ENCODE peak calls at places on chromosomes 1 and 21, in four cellular contexts. One of them, this sample, is unnamed.

GRCh38 chr1:8197493-8198282 is 120.2 kb upstream of the SLC45A1 start:
- DNase-seq in glutamatergic neuron: no peak
- DNase-seq in CD8-positive, alpha-beta T cell: no peak
- DNase-seq in mucosa of descending colon: no peak
- DNase-seq in this sample: no peak

GRCh38 chr21:42110691-42111469 is 39.8 kb downstream of the UMODL1 start:
- DNase-seq in glutamatergic neuron: no peak
- DNase-seq in CD8-positive, alpha-beta T cell: no peak
- DNase-seq in mucosa of descending colon: no peak
- DNase-seq in this sample: no peak

GRCh38 chr1:225914391-225914790 is 9.7 kb downstream of the PYCR2 start:
- DNase-seq in glutamatergic neuron: no peak
- DNase-seq in CD8-positive, alpha-beta T cell: no peak
- DNase-seq in mucosa of descending colon: no peak
- DNase-seq in this sample: no peak

GRCh38 chr1:241724741-241725356 is 72.8 kb downstream of the WDR64 start:
- DNase-seq in glutamatergic neuron: no peak
- DNase-seq in CD8-positive, alpha-beta T cell: no peak
- DNase-seq in mucosa of descending colon: no peak
- DNase-seq in this sample: no peak

GRCh38 chr1:57337623-57338022 is 86.2 kb downstream of the DAB1 start:
- DNase-seq in glutamatergic neuron: no peak
- DNase-seq in CD8-positive, alpha-beta T cell: no peak
- DNase-seq in mucosa of descending colon: no peak
- DNase-seq in this sample: no peak

GRCh38 chr1:81032973-81033425 is 767.7 kb upstream of the ADGRL2 start:
- DNase-seq in glutamatergic neuron: no peak
- DNase-seq in CD8-positive, alpha-beta T cell: no peak
- DNase-seq in mucosa of descending colon: peak
- DNase-seq in this sample: no peak

GRCh38 chr1:89887270-89887669 is 66.4 kb downstream of the LRRC8D start:
- DNase-seq in glutamatergic neuron: no peak
- DNase-seq in CD8-positive, alpha-beta T cell: no peak
- DNase-seq in mucosa of descending colon: no peak
- DNase-seq in this sample: no peak

GRCh38 chr1:218565333-218565732 is 220.2 kb downstream of the TGFB2 start:
- DNase-seq in glutamatergic neuron: no peak
- DNase-seq in CD8-positive, alpha-beta T cell: no peak
- DNase-seq in mucosa of descending colon: no peak
- DNase-seq in this sample: no peak

GRCh38 chr1:224736619-224737352 is 120.7 kb downstream of the CNIH3 start:
- DNase-seq in glutamatergic neuron: no peak
- DNase-seq in CD8-positive, alpha-beta T cell: no peak
- DNase-seq in mucosa of descending colon: peak
- DNase-seq in this sample: no peak

GRCh38 chr1:11339346-11340247 is 66.6 kb downstream of the UBIAD1 start:
- DNase-seq in glutamatergic neuron: peak
- DNase-seq in CD8-positive, alpha-beta T cell: no peak
- DNase-seq in mucosa of descending colon: peak
- DNase-seq in this sample: no peak

GRCh38 chr1:31783846-31784245 is 19.7 kb upstream of the ADGRB2 start:
- DNase-seq in glutamatergic neuron: peak
- DNase-seq in CD8-positive, alpha-beta T cell: no peak
- DNase-seq in mucosa of descending colon: no peak
- DNase-seq in this sample: no peak

GRCh38 chr21:42696026-42696380 is 42.6 kb downstream of the PDE9A start:
- DNase-seq in glutamatergic neuron: no peak
- DNase-seq in CD8-positive, alpha-beta T cell: no peak
- DNase-seq in mucosa of descending colon: no peak
- DNase-seq in this sample: no peak

GRCh38 chr1:64887689-64888217 is 78.6 kb downstream of the JAK1 start:
- DNase-seq in glutamatergic neuron: no peak
- DNase-seq in CD8-positive, alpha-beta T cell: no peak
- DNase-seq in mucosa of descending colon: no peak
- DNase-seq in this sample: no peak

GRCh38 chr1:12034381-12034801 is 15.1 kb downstream of the MIIP start:
- DNase-seq in glutamatergic neuron: no peak
- DNase-seq in CD8-positive, alpha-beta T cell: no peak
- DNase-seq in mucosa of descending colon: no peak
- DNase-seq in this sample: no peak

GRCh38 chr1:10211805-10212405 is 1.5 kb downstream of the KIF1B start:
- DNase-seq in glutamatergic neuron: no peak
- DNase-seq in CD8-positive, alpha-beta T cell: no peak
- DNase-seq in mucosa of descending colon: no peak
- DNase-seq in this sample: peak

GRCh38 chr1:70509996-70510876 is 99.2 kb downstream of the CTH start:
- DNase-seq in glutamatergic neuron: no peak
- DNase-seq in CD8-positive, alpha-beta T cell: no peak
- DNase-seq in mucosa of descending colon: peak
- DNase-seq in this sample: no peak

GRCh38 chr1:194755241-194755953 is 1569.0 kb upstream of the B3GALT2 start:
- DNase-seq in glutamatergic neuron: no peak
- DNase-seq in CD8-positive, alpha-beta T cell: no peak
- DNase-seq in mucosa of descending colon: no peak
- DNase-seq in this sample: no peak

GRCh38 chr1:235917267-235917811 is 50.6 kb upstream of the LYST start:
- DNase-seq in glutamatergic neuron: no peak
- DNase-seq in CD8-positive, alpha-beta T cell: peak
- DNase-seq in mucosa of descending colon: peak
- DNase-seq in this sample: no peak

GRCh38 chr1:229095325-229095724 is 175.6 kb upstream of the RAB4A start:
- DNase-seq in glutamatergic neuron: no peak
- DNase-seq in CD8-positive, alpha-beta T cell: no peak
- DNase-seq in mucosa of descending colon: no peak
- DNase-seq in this sample: no peak

GRCh38 chr1:226526801-226527595 is 21.6 kb upstream of the STUM start:
- DNase-seq in glutamatergic neuron: no peak
- DNase-seq in CD8-positive, alpha-beta T cell: no peak
- DNase-seq in mucosa of descending colon: no peak
- DNase-seq in this sample: peak

GRCh38 chr1:5973771-5974170 is 18.5 kb downstream of the NPHP4 start:
- DNase-seq in glutamatergic neuron: no peak
- DNase-seq in CD8-positive, alpha-beta T cell: no peak
- DNase-seq in mucosa of descending colon: no peak
- DNase-seq in this sample: no peak

GRCh38 chr21:44710756-44711326 is 531 bp downstream of the TSPEAR start:
- DNase-seq in glutamatergic neuron: no peak
- DNase-seq in CD8-positive, alpha-beta T cell: no peak
- DNase-seq in mucosa of descending colon: no peak
- DNase-seq in this sample: no peak

GRCh38 chr1:232227171-232227740 is 402.7 kb downstream of the SIPA1L2 start:
- DNase-seq in glutamatergic neuron: no peak
- DNase-seq in CD8-positive, alpha-beta T cell: no peak
- DNase-seq in mucosa of descending colon: no peak
- DNase-seq in this sample: no peak

GRCh38 chr1:13584876-13585598 is 1.4 kb downstream of the PDPN start:
- DNase-seq in glutamatergic neuron: no peak
- DNase-seq in CD8-positive, alpha-beta T cell: no peak
- DNase-seq in mucosa of descending colon: no peak
- DNase-seq in this sample: no peak

GRCh38 chr21:42112857-42113256 is 41.7 kb downstream of the UMODL1 start:
- DNase-seq in glutamatergic neuron: no peak
- DNase-seq in CD8-positive, alpha-beta T cell: no peak
- DNase-seq in mucosa of descending colon: no peak
- DNase-seq in this sample: no peak

GRCh38 chr1:59071289-59071688 is 225.6 kb upstream of the FGGY start:
- DNase-seq in glutamatergic neuron: no peak
- DNase-seq in CD8-positive, alpha-beta T cell: no peak
- DNase-seq in mucosa of descending colon: peak
- DNase-seq in this sample: no peak

GRCh38 chr1:6440198-6441126 is 15.9 kb downstream of the ESPN start:
- DNase-seq in glutamatergic neuron: peak
- DNase-seq in CD8-positive, alpha-beta T cell: peak
- DNase-seq in mucosa of descending colon: peak
- DNase-seq in this sample: no peak

GRCh38 chr21:45596704-45597318 is 46.7 kb upstream of the PCBP3 start:
- DNase-seq in glutamatergic neuron: peak
- DNase-seq in CD8-positive, alpha-beta T cell: peak
- DNase-seq in mucosa of descending colon: peak
- DNase-seq in this sample: peak

GRCh38 chr1:112933820-112934561 is 22.0 kb downstream of the SLC16A1 start:
- DNase-seq in glutamatergic neuron: no peak
- DNase-seq in CD8-positive, alpha-beta T cell: no peak
- DNase-seq in mucosa of descending colon: no peak
- DNase-seq in this sample: no peak

GRCh38 chr1:161725888-161726630 is 4.7 kb downstream of the FCRLB start:
- DNase-seq in glutamatergic neuron: peak
- DNase-seq in CD8-positive, alpha-beta T cell: peak
- DNase-seq in mucosa of descending colon: peak
- DNase-seq in this sample: peak

GRCh38 chr1:47450606-47451005 is 12.8 kb downstream of the FOXD2 start:
- DNase-seq in glutamatergic neuron: no peak
- DNase-seq in CD8-positive, alpha-beta T cell: no peak
- DNase-seq in mucosa of descending colon: no peak
- DNase-seq in this sample: no peak

DNA sequence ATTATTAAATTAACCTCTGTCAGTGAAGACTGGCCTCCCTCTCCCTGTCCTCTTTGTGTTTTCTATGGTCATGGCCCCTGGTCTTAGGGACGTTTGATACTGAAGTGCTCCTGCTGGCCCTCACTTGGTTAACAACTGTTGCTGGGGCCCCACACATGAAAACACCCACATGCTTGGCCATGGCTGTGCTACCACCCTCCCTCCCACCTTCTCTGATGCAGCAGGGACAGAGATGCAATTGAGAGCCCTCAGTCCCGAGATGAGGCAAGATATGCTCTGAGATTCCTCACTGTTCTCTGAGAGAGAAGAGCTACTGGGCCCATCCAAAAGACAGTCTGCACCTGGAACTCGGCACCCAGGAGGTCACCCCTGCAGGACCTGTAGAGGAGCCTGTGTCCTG is 33.3 kb downstream of the NCMAP start:
- DNase-seq in glutamatergic neuron: no peak
- DNase-seq in CD8-positive, alpha-beta T cell: no peak
- DNase-seq in mucosa of descending colon: no peak
- DNase-seq in this sample: no peak
- TF ChIP-seq CTCF in glutamatergic neuron: no peak
- TF ChIP-seq CTCF in CD8-positive, alpha-beta T cell: no peak
- TF ChIP-seq CTCF in mucosa of descending colon: no peak
- TF ChIP-seq CTCF in this sample: no peak

DNA sequence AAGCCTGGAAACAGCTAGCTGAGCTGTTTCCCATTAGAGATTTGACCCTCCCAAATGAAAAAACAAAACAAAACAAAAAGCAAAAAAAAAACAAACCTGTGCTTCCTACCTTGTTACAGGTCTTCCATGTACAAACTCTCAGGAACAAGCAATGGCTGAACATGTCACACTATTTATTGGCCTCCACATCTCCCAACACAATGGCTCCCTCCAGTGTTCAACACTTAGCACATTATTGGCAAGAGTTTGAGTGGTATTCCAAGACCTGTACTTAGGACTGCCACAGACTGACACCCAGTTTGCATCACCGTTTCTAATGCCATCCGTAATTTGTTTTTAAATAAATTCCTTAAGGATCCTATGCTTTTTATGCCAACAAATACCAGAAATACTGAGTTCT is 195.0 kb upstream of the OLFM3 start:
- DNase-seq in glutamatergic neuron: no peak
- DNase-seq in CD8-positive, alpha-beta T cell: no peak
- DNase-seq in mucosa of descending colon: peak
- DNase-seq in this sample: peak
- TF ChIP-seq CTCF in glutamatergic neuron: peak
- TF ChIP-seq CTCF in CD8-positive, alpha-beta T cell: no peak
- TF ChIP-seq CTCF in mucosa of descending colon: no peak
- TF ChIP-seq CTCF in this sample: peak

DNA sequence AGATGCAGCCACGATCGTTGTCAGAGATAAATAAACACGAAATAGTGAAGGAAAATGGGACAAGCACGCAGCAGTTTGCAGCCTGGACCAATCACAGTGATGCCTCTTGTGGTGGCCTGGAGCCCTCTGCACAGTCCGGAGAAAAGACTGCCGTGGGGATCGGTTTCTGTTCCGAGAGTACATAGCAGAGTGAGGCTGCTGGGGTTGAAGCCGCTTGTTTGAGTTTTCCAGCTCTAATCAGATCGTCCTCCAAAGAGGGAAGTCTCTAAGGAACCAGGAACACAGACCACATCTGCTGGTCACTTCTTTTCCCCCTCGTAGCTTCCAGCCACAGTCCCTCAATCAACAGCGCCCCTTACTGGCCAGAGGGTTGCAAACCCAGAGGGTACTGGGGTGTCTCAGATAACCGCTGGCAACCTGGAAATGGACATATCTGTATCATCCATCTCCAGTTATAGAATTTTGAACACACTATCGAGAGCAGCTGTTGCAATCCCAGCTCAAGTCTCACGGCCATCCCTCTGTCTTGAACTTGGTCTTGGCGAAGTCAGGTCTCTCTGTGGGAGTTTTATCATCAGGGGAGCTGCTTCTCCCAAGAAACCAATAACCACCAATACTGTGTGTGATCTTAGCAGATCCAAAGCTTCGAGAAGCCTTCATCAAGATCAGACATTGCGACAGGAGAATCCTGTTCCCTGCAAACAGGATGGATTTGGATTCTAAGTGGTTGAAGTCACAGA is 57.4 kb downstream of the OLIG1 start:
- DNase-seq in glutamatergic neuron: peak
- DNase-seq in CD8-positive, alpha-beta T cell: peak
- DNase-seq in mucosa of descending colon: peak
- DNase-seq in this sample: peak
- TF ChIP-seq CTCF in glutamatergic neuron: peak
- TF ChIP-seq CTCF in CD8-positive, alpha-beta T cell: peak
- TF ChIP-seq CTCF in mucosa of descending colon: peak
- TF ChIP-seq CTCF in this sample: peak

GRCh38 chr1:154353966-154354365 is 28.6 kb downstream of the ATP8B2 start:
- DNase-seq in glutamatergic neuron: no peak
- DNase-seq in CD8-positive, alpha-beta T cell: no peak
- DNase-seq in mucosa of descending colon: no peak
- DNase-seq in this sample: no peak

GRCh38 chr1:154352581-154353459 is 27.5 kb downstream of the ATP8B2 start:
- DNase-seq in glutamatergic neuron: peak
- DNase-seq in CD8-positive, alpha-beta T cell: no peak
- DNase-seq in mucosa of descending colon: peak
- DNase-seq in this sample: peak

GRCh38 chr1:154352245-154352580 is 26.9 kb downstream of the ATP8B2 start:
- DNase-seq in glutamatergic neuron: peak
- DNase-seq in CD8-positive, alpha-beta T cell: no peak
- DNase-seq in mucosa of descending colon: no peak
- DNase-seq in this sample: no peak

GRCh38 chr1:154351363-154352068 is 26.2 kb downstream of the ATP8B2 start:
- DNase-seq in glutamatergic neuron: no peak
- DNase-seq in CD8-positive, alpha-beta T cell: no peak
- DNase-seq in mucosa of descending colon: peak
- DNase-seq in this sample: no peak

DNA sequence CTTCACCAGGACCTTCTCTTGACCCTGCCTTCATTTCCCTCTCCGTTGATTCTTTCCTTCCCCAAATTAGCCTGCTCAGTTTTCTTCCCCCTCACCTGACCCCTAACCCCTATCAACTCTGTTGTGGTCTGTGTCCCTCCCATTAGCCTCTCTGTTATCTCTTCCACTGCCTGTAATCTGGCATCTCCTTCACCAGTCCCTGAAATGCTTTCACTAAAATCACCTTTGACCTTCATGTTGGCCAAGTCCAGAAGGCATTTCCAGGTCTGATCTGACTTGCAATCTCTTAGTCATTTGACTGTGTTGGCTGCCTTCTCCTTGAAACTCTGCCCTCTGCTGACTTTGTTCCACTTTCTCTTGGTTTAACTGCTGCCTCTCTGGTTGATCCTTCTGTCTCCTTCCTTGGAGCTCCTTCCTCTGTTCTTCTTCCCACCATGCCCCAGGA is 28.2 kb downstream of the ATP8B2 start:
- DNase-seq in glutamatergic neuron: no peak
- DNase-seq in CD8-positive, alpha-beta T cell: no peak
- DNase-seq in mucosa of descending colon: peak
- DNase-seq in this sample: peak
- TF ChIP-seq CTCF in glutamatergic neuron: no peak
- TF ChIP-seq CTCF in CD8-positive, alpha-beta T cell: no peak
- TF ChIP-seq CTCF in mucosa of descending colon: no peak
- TF ChIP-seq CTCF in this sample: no peak

This sample was measured in endothelial cell.